ENCODE peak calls at places on chromosomes 6 and 20, in ten cellular contexts. F is RWPE1, I is neural crest cell, A is Peyer's patch, N is IMR-90, X is adrenal gland, M is B cell, Z is bronchial epithelial cell, S is osteocyte, D is tibial artery. J is an unnamed sample.

GRCh38 chr20:57061058-57061900 is 205.2 kb downstream of the BMP7 start:
- DNase-seq in N (no peak), X (no peak), F (peak), Z (no peak), S (no peak), I (peak), M (no peak), D (no peak), A (no peak), J (no peak)

GRCh38 chr20:35008411-35009342 is 53.0 kb downstream of the MYH7B start:
- DNase-seq in N (no peak), Z (no peak), S (no peak), D (peak), A (no peak), I (no peak), X (peak), F (no peak), M (no peak), J (peak)

GRCh38 chr6:169575365-169575764 is 126.5 kb downstream of the WDR27 start:
- DNase-seq in M (no peak), S (no peak), N (no peak), A (no peak), X (no peak), I (no peak), D (no peak), F (no peak), Z (no peak), J (no peak)

GRCh38 chr6:101398716-101399626 is 5.5 kb downstream of the GRIK2 start:
- DNase-seq in F (no peak), S (no peak), M (no peak), N (peak), A (no peak), D (no peak), Z (no peak), I (no peak), X (no peak), J (no peak)

GRCh38 chr6:119273799-119274595 is 75.6 kb downstream of the MAN1A1 start:
- DNase-seq in I (no peak), A (no peak), Z (no peak), M (no peak), S (no peak), N (peak), X (no peak), D (no peak), F (peak), J (no peak)

GRCh38 chr6:90403489-90404381 is 107.1 kb upstream of the BACH2 start:
- DNase-seq in F (no peak), N (peak), S (no peak), M (no peak), Z (peak), I (no peak), A (no peak), X (peak), D (no peak), J (no peak)

GRCh38 chr6:33841868-33842267 is 38.1 kb upstream of the MLN start:
- DNase-seq in A (no peak), N (no peak), X (no peak), S (no peak), Z (no peak), D (no peak), M (no peak), I (no peak), F (no peak), J (no peak)

GRCh38 chr6:140043357-140043756 is 668.9 kb upstream of the CITED2 start:
- DNase-seq in Z (peak), D (no peak), I (no peak), S (no peak), X (no peak), M (no peak), N (peak), F (peak), A (no peak), J (no peak)

GRCh38 chr6:150241751-150242150 is 98.9 kb downstream of the PPP1R14C start:
- DNase-seq in Z (no peak), I (no peak), F (no peak), S (no peak), M (no peak), N (no peak), A (no peak), D (no peak), X (no peak), J (no peak)

GRCh38 chr6:145544031-145544430 is 191.3 kb downstream of the EPM2A start:
- DNase-seq in A (no peak), F (peak), X (peak), N (peak), I (no peak), M (no peak), S (no peak), Z (peak), D (no peak), J (no peak)

GRCh38 chr6:53795254-53795701 is 473 bp downstream of the LRRC1 start:
- DNase-seq in I (no peak), S (no peak), X (no peak), D (no peak), F (no peak), A (no peak), N (no peak), M (no peak), Z (peak), J (no peak)

GRCh38 chr20:18273738-18274137 is 14.6 kb upstream of the ZNF133 start:
- DNase-seq in F (no peak), X (no peak), D (no peak), N (no peak), S (no peak), Z (no peak), M (no peak), A (no peak), I (no peak), J (no peak)

GRCh38 chr6:36933102-36933501 is 21.4 kb upstream of the PI16 start:
- DNase-seq in I (no peak), D (no peak), M (no peak), N (peak), S (no peak), A (no peak), F (peak), X (no peak), Z (peak), J (no peak)

GRCh38 chr20:33465536-33466302 is 22.2 kb upstream of the SNTA1 start:
- DNase-seq in X (no peak), M (no peak), I (peak), A (no peak), F (no peak), S (no peak), D (no peak), Z (no peak), N (no peak), J (peak)

GRCh38 chr6:3841066-3841454 is 8.1 kb upstream of the FAM50B start:
- DNase-seq in M (no peak), Z (no peak), N (no peak), X (no peak), F (no peak), S (peak), I (no peak), D (no peak), A (no peak), J (no peak)

GRCh38 chr6:16684195-16684689 is 77.0 kb downstream of the ATXN1 start:
- DNase-seq in N (no peak), D (no peak), A (no peak), S (no peak), X (no peak), F (no peak), Z (peak), I (no peak), M (no peak), J (no peak)

GRCh38 chr6:158049055-158050028 is 67.7 kb downstream of the SYNJ2 start:
- DNase-seq in M (no peak), I (no peak), S (no peak), A (no peak), Z (peak), N (no peak), F (peak), D (no peak), X (no peak), J (no peak)
- TF ChIP-seq CTCF in M (no peak), I (no peak), S (no peak), A (no peak), Z (no peak), N (no peak), F (no peak), D (no peak), X (no peak), J (no peak)

GRCh38 chr6:52610745-52611355 is 34.0 kb upstream of the TRAM2 start:
- DNase-seq in M (no peak), X (no peak), D (no peak), S (no peak), N (peak), I (no peak), Z (peak), A (no peak), F (peak), J (no peak)

GRCh38 chr6:52603000-52603795 is 26.3 kb upstream of the TRAM2 start:
- DNase-seq in Z (peak), M (no peak), F (no peak), I (no peak), D (no peak), S (no peak), A (no peak), N (peak), X (no peak), J (no peak)

GRCh38 chr6:52609968-52610367 is 33.1 kb upstream of the TRAM2 start:
- DNase-seq in S (no peak), I (no peak), F (no peak), Z (no peak), M (no peak), D (no peak), X (no peak), A (no peak), N (no peak), J (no peak)

GRCh38 chr6:52605610-52606185 is 28.8 kb upstream of the TRAM2 start:
- DNase-seq in F (no peak), S (no peak), I (no peak), M (no peak), Z (no peak), A (no peak), N (no peak), D (no peak), X (no peak), J (no peak)
- TF ChIP-seq CTCF in F (no peak), S (no peak), I (no peak), M (no peak), Z (no peak), A (no peak), N (no peak), D (no peak), X (no peak), J (no peak)

GRCh38 chr6:25560851-25561250 is 91.2 kb upstream of the SCGN start:
- DNase-seq in Z (no peak), I (no peak), S (no peak), A (no peak), F (no peak), M (no peak), D (no peak), N (no peak), X (no peak), J (no peak)
- TF ChIP-seq CTCF in Z (no peak), I (no peak), S (no peak), A (no peak), F (no peak), M (no peak), D (no peak), N (no peak), X (no peak), J (no peak)

GRCh38 chr6:141677598-141678211 is 455.0 kb upstream of the GJE1 start:
- DNase-seq in Z (peak), F (peak), S (no peak), D (no peak), I (no peak), A (no peak), M (no peak), N (peak), X (no peak), J (no peak)
- TF ChIP-seq CTCF in Z (peak), F (peak), S (peak), D (peak), I (peak), A (peak), M (peak), N (peak), X (no peak), J (peak)

J was measured in dorsolateral prefrontal cortex.